ENCODE peak calls at places on chromosomes 6 and 20, in five cellular contexts. One of them, this sample, is unnamed.

GRCh38 chr6:50849016-50849748 is 30.5 kb downstream of the TFAP2B start:
- DNase-seq in WERI-Rb-1: peak
- DNase-seq in nephron progenitor cell: no peak
- DNase-seq in GM12865: no peak
- DNase-seq in fibroblast of mammary gland: no peak
- DNase-seq in this sample: no peak

GRCh38 chr20:44720617-44720993 is 5.4 kb downstream of the CCN5 start:
- DNase-seq in GM12865: no peak
- DNase-seq in nephron progenitor cell: no peak
- DNase-seq in WERI-Rb-1: no peak
- DNase-seq in fibroblast of mammary gland: peak
- DNase-seq in this sample: no peak

GRCh38 chr20:41905186-41905585 is 287.0 kb upstream of the CHD6 start:
- DNase-seq in nephron progenitor cell: no peak
- DNase-seq in WERI-Rb-1: peak
- DNase-seq in GM12865: no peak
- DNase-seq in fibroblast of mammary gland: no peak
- DNase-seq in this sample: no peak

GRCh38 chr6:5190467-5190866 is 70.3 kb downstream of the LYRM4 start:
- DNase-seq in GM12865: no peak
- DNase-seq in fibroblast of mammary gland: peak
- DNase-seq in WERI-Rb-1: no peak
- DNase-seq in nephron progenitor cell: no peak
- DNase-seq in this sample: no peak

GRCh38 chr6:127415096-127415495 is 44.1 kb downstream of the KIAA0408 start:
- DNase-seq in nephron progenitor cell: no peak
- DNase-seq in GM12865: no peak
- DNase-seq in fibroblast of mammary gland: no peak
- DNase-seq in WERI-Rb-1: no peak
- DNase-seq in this sample: no peak

GRCh38 chr6:10425973-10426780 is 11.3 kb upstream of the TFAP2A start:
- DNase-seq in WERI-Rb-1: peak
- DNase-seq in GM12865: peak
- DNase-seq in nephron progenitor cell: peak
- DNase-seq in fibroblast of mammary gland: no peak
- DNase-seq in this sample: no peak

GRCh38 chr6:109662192-109662591 is 28.8 kb downstream of the AK9 start:
- DNase-seq in nephron progenitor cell: no peak
- DNase-seq in fibroblast of mammary gland: no peak
- DNase-seq in WERI-Rb-1: no peak
- DNase-seq in GM12865: no peak
- DNase-seq in this sample: no peak

GRCh38 chr6:27642744-27643456 is 170.0 kb upstream of the ZNF184 start:
- DNase-seq in fibroblast of mammary gland: no peak
- DNase-seq in GM12865: no peak
- DNase-seq in nephron progenitor cell: no peak
- DNase-seq in WERI-Rb-1: no peak
- DNase-seq in this sample: no peak

GRCh38 chr6:105798057-105798456 is 288.1 kb upstream of the PRDM1 start:
- DNase-seq in WERI-Rb-1: no peak
- DNase-seq in fibroblast of mammary gland: peak
- DNase-seq in nephron progenitor cell: no peak
- DNase-seq in GM12865: no peak
- DNase-seq in this sample: no peak

GRCh38 chr6:119255492-119255891 is 94.1 kb downstream of the MAN1A1 start:
- DNase-seq in fibroblast of mammary gland: no peak
- DNase-seq in WERI-Rb-1: no peak
- DNase-seq in GM12865: no peak
- DNase-seq in nephron progenitor cell: no peak
- DNase-seq in this sample: no peak

GRCh38 chr6:120354452-120355098 is 979.7 kb downstream of the TBC1D32 start:
- DNase-seq in WERI-Rb-1: no peak
- DNase-seq in nephron progenitor cell: no peak
- DNase-seq in GM12865: peak
- DNase-seq in fibroblast of mammary gland: peak
- DNase-seq in this sample: no peak

GRCh38 chr6:5762561-5762968 is 244.2 kb downstream of the NRN1 start:
- DNase-seq in GM12865: no peak
- DNase-seq in WERI-Rb-1: peak
- DNase-seq in nephron progenitor cell: no peak
- DNase-seq in fibroblast of mammary gland: peak
- DNase-seq in this sample: no peak

GRCh38 chr20:6490849-6491248 is 276.6 kb upstream of the BMP2 start:
- DNase-seq in GM12865: no peak
- DNase-seq in nephron progenitor cell: no peak
- DNase-seq in WERI-Rb-1: no peak
- DNase-seq in fibroblast of mammary gland: no peak
- DNase-seq in this sample: no peak

GRCh38 chr6:6927437-6928361 is 180.1 kb upstream of the RREB1 start:
- DNase-seq in GM12865: peak
- DNase-seq in nephron progenitor cell: peak
- DNase-seq in WERI-Rb-1: peak
- DNase-seq in fibroblast of mammary gland: no peak
- DNase-seq in this sample: no peak

GRCh38 chr6:33696538-33697518 is 14.7 kb downstream of the UQCC2 start:
- DNase-seq in nephron progenitor cell: no peak
- DNase-seq in GM12865: peak
- DNase-seq in WERI-Rb-1: peak
- DNase-seq in fibroblast of mammary gland: peak
- DNase-seq in this sample: peak

GRCh38 chr6:40899684-40900155 is 139.3 kb downstream of the UNC5CL start:
- DNase-seq in nephron progenitor cell: no peak
- DNase-seq in GM12865: no peak
- DNase-seq in fibroblast of mammary gland: no peak
- DNase-seq in WERI-Rb-1: no peak
- DNase-seq in this sample: no peak
- TF ChIP-seq CTCF in nephron progenitor cell: no peak
- TF ChIP-seq CTCF in GM12865: no peak
- TF ChIP-seq CTCF in fibroblast of mammary gland: no peak
- TF ChIP-seq CTCF in WERI-Rb-1: no peak
- TF ChIP-seq CTCF in this sample: no peak

DNA sequence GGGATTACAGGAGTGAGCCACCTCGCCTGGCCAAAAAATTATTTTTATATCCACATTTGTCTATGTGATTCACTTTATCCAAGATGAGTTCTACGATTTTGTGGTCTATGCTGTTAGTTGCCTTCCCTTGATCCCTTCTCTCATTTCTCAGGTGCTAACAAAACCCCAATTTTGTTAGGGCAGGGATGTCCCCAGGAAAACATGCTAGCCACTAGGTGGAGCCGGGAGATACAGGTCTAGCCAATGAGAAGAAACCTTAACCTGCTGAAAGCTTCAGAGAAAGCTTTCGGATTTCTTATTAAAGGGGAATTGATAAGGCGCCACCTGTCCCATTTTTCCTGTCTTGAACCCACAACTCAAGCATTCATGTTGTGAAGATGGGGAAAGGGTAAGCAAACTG is 167.4 kb upstream of the OLIG3 start:
- DNase-seq in nephron progenitor cell: no peak
- DNase-seq in fibroblast of mammary gland: peak
- DNase-seq in GM12865: peak
- DNase-seq in WERI-Rb-1: peak
- DNase-seq in this sample: no peak
- TF ChIP-seq CTCF in nephron progenitor cell: no peak
- TF ChIP-seq CTCF in fibroblast of mammary gland: peak
- TF ChIP-seq CTCF in GM12865: peak
- TF ChIP-seq CTCF in WERI-Rb-1: peak
- TF ChIP-seq CTCF in this sample: no peak

DNA sequence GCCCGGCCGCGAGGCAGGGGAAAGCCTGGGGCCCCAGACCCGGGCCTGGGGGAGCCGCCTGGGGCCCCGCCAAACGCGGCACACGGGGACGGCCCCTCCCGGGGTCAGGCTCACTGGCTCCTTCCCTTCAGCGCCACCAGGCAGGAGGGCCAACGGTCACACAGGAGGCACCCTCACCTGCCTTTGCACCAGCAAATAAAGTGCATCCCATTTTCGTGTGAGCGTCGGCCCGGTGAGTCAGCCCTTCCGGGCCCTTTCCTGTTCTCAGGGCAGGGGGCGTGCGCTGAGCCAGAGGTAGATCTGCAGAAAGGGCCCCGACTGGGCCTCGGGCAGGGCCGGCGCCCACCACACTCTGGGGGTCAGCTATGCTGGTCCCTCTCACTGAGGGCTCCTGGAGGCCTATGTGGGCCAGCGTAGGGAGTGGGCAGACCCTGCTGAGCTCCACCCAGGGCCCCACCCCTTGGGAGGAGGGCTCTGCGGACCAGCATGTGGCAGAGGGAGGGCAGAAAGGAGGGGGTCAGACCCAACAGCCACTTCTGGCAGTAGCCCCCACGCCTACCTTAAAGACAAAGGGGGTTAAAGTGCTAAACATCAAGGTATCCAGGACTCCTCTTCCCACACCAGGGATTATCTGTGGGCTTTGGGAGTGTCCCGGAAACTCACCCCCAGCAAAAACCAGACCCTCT is 931 bp upstream of the UCKL1 start:
- DNase-seq in nephron progenitor cell: peak
- DNase-seq in GM12865: peak
- DNase-seq in fibroblast of mammary gland: peak
- DNase-seq in WERI-Rb-1: peak
- DNase-seq in this sample: peak
- TF ChIP-seq CTCF in nephron progenitor cell: no peak
- TF ChIP-seq CTCF in GM12865: no peak
- TF ChIP-seq CTCF in fibroblast of mammary gland: no peak
- TF ChIP-seq CTCF in WERI-Rb-1: no peak
- TF ChIP-seq CTCF in this sample: no peak

GRCh38 chr20:46771195-46771588 is 61.7 kb downstream of the SLC2A10 start:
- DNase-seq in GM12865: no peak
- DNase-seq in fibroblast of mammary gland: no peak
- DNase-seq in nephron progenitor cell: no peak
- DNase-seq in WERI-Rb-1: no peak
- DNase-seq in this sample: no peak

GRCh38 chr20:46774943-46775560 is 65.6 kb downstream of the SLC2A10 start:
- DNase-seq in GM12865: no peak
- DNase-seq in WERI-Rb-1: no peak
- DNase-seq in nephron progenitor cell: no peak
- DNase-seq in fibroblast of mammary gland: no peak
- DNase-seq in this sample: no peak

GRCh38 chr20:46773680-46774079 is 64.2 kb downstream of the SLC2A10 start:
- DNase-seq in WERI-Rb-1: no peak
- DNase-seq in GM12865: no peak
- DNase-seq in fibroblast of mammary gland: no peak
- DNase-seq in nephron progenitor cell: no peak
- DNase-seq in this sample: no peak

GRCh38 chr20:46770330-46771194 is 61.1 kb downstream of the SLC2A10 start:
- DNase-seq in fibroblast of mammary gland: no peak
- DNase-seq in GM12865: no peak
- DNase-seq in WERI-Rb-1: no peak
- DNase-seq in nephron progenitor cell: no peak
- DNase-seq in this sample: no peak

DNA sequence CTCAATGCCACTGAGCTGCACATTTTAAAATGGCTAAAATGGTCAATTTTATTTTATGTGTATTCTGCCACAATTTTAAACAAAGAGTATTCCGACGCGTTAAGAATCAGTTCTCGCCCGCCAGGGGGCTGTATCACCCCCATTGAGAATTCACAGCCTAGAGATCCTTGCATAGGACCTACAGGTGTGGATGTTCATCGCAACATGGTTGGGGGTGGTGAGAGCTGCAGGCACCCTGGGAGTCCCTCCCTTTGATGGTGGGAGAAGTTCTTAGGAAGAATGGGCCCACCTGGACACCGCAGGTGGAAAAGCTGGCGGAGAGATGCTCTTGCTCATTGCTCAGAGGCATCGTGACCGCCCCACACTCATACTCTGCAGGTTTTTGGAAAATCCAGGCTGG is 63.5 kb downstream of the SLC2A10 start:
- DNase-seq in WERI-Rb-1: peak
- DNase-seq in GM12865: peak
- DNase-seq in fibroblast of mammary gland: no peak
- DNase-seq in nephron progenitor cell: no peak
- DNase-seq in this sample: no peak
- TF ChIP-seq CTCF in WERI-Rb-1: peak
- TF ChIP-seq CTCF in GM12865: peak
- TF ChIP-seq CTCF in fibroblast of mammary gland: peak
- TF ChIP-seq CTCF in nephron progenitor cell: peak
- TF ChIP-seq CTCF in this sample: no peak

GRCh38 chr6:169723991-169724553 is at the start of gene PHF10:
- DNase-seq in nephron progenitor cell: peak
- DNase-seq in fibroblast of mammary gland: no peak
- DNase-seq in WERI-Rb-1: peak
- DNase-seq in GM12865: peak
- DNase-seq in this sample: peak

GRCh38 chr6:169719117-169719516 is 5.2 kb downstream of the PHF10 start:
- DNase-seq in nephron progenitor cell: no peak
- DNase-seq in WERI-Rb-1: no peak
- DNase-seq in fibroblast of mammary gland: no peak
- DNase-seq in GM12865: no peak
- DNase-seq in this sample: no peak

GRCh38 chr6:169723200-169723909 is 945 bp downstream of the PHF10 start:
- DNase-seq in WERI-Rb-1: peak
- DNase-seq in GM12865: peak
- DNase-seq in fibroblast of mammary gland: peak
- DNase-seq in nephron progenitor cell: peak
- DNase-seq in this sample: peak

GRCh38 chr6:169722362-169723199 is 1.7 kb downstream of the PHF10 start:
- DNase-seq in nephron progenitor cell: peak
- DNase-seq in fibroblast of mammary gland: peak
- DNase-seq in GM12865: peak
- DNase-seq in WERI-Rb-1: no peak
- DNase-seq in this sample: peak

DNA sequence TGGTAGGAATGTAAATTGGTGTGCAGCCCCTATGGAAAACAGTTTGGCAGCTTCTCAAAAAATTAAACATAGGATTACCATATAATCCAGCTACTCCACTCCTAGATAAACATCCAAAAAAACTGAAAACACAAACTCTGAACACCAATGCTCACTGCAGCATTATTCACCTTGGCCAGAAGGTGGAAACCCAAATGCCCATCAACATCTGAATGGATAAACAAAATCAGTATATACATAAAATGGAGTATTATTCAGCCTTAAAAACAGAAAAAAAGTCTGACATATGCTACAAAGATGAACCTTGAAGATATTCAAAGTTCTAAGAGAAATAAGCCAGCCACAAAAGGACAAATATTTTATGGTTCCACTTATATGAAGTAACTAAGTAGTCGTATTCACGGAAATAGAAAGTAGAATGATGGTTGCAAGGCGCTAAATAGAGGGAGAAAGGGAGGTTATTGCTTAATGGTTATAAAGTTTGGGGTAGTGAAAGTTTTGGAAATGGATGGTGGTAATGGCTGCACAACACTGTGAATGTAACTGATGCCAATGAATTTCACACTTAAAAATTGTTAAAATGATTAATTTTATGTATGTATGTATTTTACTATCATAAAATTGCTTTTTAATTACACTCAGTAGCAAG is 4.0 kb downstream of the PHF10 start:
- DNase-seq in fibroblast of mammary gland: no peak
- DNase-seq in GM12865: no peak
- DNase-seq in WERI-Rb-1: no peak
- DNase-seq in nephron progenitor cell: no peak
- DNase-seq in this sample: no peak
- TF ChIP-seq CTCF in fibroblast of mammary gland: peak
- TF ChIP-seq CTCF in GM12865: peak
- TF ChIP-seq CTCF in WERI-Rb-1: no peak
- TF ChIP-seq CTCF in nephron progenitor cell: no peak
- TF ChIP-seq CTCF in this sample: no peak

DNA sequence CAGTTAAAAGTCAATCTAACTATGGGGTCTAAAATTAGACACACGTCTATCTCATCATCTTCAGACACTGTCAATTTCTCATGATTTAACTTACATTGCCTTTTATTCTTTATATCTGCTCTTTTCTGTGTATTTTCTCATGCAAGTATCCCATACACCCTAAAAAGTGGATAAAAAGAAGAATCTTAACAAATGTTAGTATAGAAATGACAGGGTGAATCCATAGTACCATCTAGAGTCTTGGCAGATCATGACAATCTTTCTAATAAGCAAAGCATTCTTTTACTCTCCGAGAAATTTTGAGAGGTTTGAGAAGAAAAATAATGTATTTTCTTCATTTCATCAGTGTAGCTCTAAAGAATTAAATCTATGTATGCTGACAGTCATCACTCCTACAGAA is 382.7 kb downstream of the C6orf118 start:
- DNase-seq in fibroblast of mammary gland: no peak
- DNase-seq in WERI-Rb-1: no peak
- DNase-seq in nephron progenitor cell: no peak
- DNase-seq in GM12865: no peak
- DNase-seq in this sample: no peak
- TF ChIP-seq CTCF in fibroblast of mammary gland: no peak
- TF ChIP-seq CTCF in WERI-Rb-1: no peak
- TF ChIP-seq CTCF in nephron progenitor cell: no peak
- TF ChIP-seq CTCF in GM12865: no peak
- TF ChIP-seq CTCF in this sample: no peak

This sample was measured in activated B cell treated with CpG ODN at 0.5 μM for 24 hours.